ENCODE peak calls at places on chromosomes 1 and 21, in eight cellular contexts. I, M, A, K, Z, F, O and W are unnamed samples.
A peak's percentile ranks its signal among the peaks of the same experiment; 100 is the strongest.

GRCh38 chr1:178341218-178341956 is 155.4 kb downstream of the CLEC20A start:
- DNase-seq in I (peak; percentile 98), M (no peak), A (peak; percentile 95), K (no peak), Z (peak; percentile 72), F (peak; percentile 11), O (peak; percentile 79), W (peak; percentile 82)

GRCh38 chr1:169484683-169485426 is 889 bp downstream of the SLC19A2 start:
- DNase-seq in I (peak; percentile 34), M (peak; percentile 70), A (peak; percentile 66), K (no peak), Z (peak; percentile 63), F (peak; percentile 44), O (peak; percentile 43), W (peak; percentile 57)

GRCh38 chr1:156172696-156173470 is 19.5 kb downstream of the SEMA4A start:
- DNase-seq in I (peak; percentile 66), M (peak; percentile 44), A (no peak), K (no peak), Z (no peak), F (peak; percentile 26), O (no peak), W (no peak)

GRCh38 chr1:89878256-89878655 is 57.4 kb downstream of the LRRC8D start:
- DNase-seq in I (no peak), M (no peak), A (no peak), K (no peak), Z (no peak), F (no peak), O (no peak), W (no peak)

GRCh38 chr1:205805082-205805711 is 7.8 kb downstream of the SLC41A1 start:
- DNase-seq in I (no peak), M (no peak), A (no peak), K (no peak), Z (no peak), F (no peak), O (peak; percentile 63), W (no peak)

GRCh38 chr1:235011064-235011598 is 117.5 kb downstream of the TOMM20 start:
- DNase-seq in I (no peak), M (no peak), A (no peak), K (peak; percentile 84), Z (no peak), F (no peak), O (no peak), W (no peak)

GRCh38 chr1:63189677-63190076 is 132.7 kb upstream of the FOXD3 start:
- DNase-seq in I (peak; percentile 95), M (no peak), A (no peak), K (no peak), Z (no peak), F (peak; percentile 14), O (no peak), W (no peak)

GRCh38 chr1:61618755-61619154 is 106.2 kb downstream of the TM2D1 start:
- DNase-seq in I (peak; percentile 45), M (no peak), A (no peak), K (no peak), Z (no peak), F (no peak), O (no peak), W (no peak)

GRCh38 chr1:210031473-210031872 is 93.5 kb downstream of the SYT14 start:
- DNase-seq in I (no peak), M (no peak), A (no peak), K (no peak), Z (no peak), F (no peak), O (no peak), W (no peak)

GRCh38 chr1:7648761-7649384 is 122.2 kb upstream of the VAMP3 start:
- DNase-seq in I (no peak), M (no peak), A (peak; percentile 85), K (no peak), Z (peak; percentile 86), F (no peak), O (peak; percentile 78), W (peak; percentile 51)

GRCh38 chr21:42609806-42610205 is 43.6 kb upstream of the PDE9A start:
- DNase-seq in I (no peak), M (no peak), A (no peak), K (peak; percentile 83), Z (no peak), F (no peak), O (no peak), W (no peak)

GRCh38 chr1:119587328-119587727 is 60.7 kb downstream of the ZNF697 start:
- DNase-seq in I (no peak), M (no peak), A (peak; percentile 44), K (no peak), Z (no peak), F (no peak), O (no peak), W (no peak)

GRCh38 chr1:17772580-17773215 is 17.6 kb downstream of the ACTL8 start:
- DNase-seq in I (no peak), M (no peak), A (no peak), K (no peak), Z (no peak), F (peak; percentile 55), O (no peak), W (no peak)
- TF ChIP-seq CTCF in I (no peak), M (no peak), A (no peak), K (no peak), Z (no peak), F (no peak), O (no peak), W (no peak)

GRCh38 chr21:32768530-32768929 is 3.0 kb downstream of the PAXBP1 start:
- DNase-seq in I (no peak), M (no peak), A (no peak), K (no peak), Z (no peak), F (no peak), O (no peak), W (no peak)
- H3K4me3 ChIP-seq in I (peak overlapping the region; percentile 83), M (no peak overlapping the region), A (no peak overlapping the region), K (peak overlapping the region; percentile 90), Z (no peak overlapping the region), F (no peak overlapping the region), O (no peak overlapping the region), W (no peak overlapping the region)

GRCh38 chr1:158053276-158053675 is 59.8 kb downstream of the KIRREL1 start:
- DNase-seq in I (no peak), M (no peak), A (no peak), K (no peak), Z (no peak), F (no peak), O (no peak), W (no peak)

GRCh38 chr1:158060001-158060400 is 66.6 kb downstream of the KIRREL1 start:
- DNase-seq in I (peak; percentile 85), M (no peak), A (no peak), K (no peak), Z (no peak), F (no peak), O (no peak), W (no peak)

GRCh38 chr1:158058339-158059025 is 65.0 kb downstream of the KIRREL1 start:
- DNase-seq in I (no peak), M (no peak), A (no peak), K (no peak), Z (no peak), F (no peak), O (no peak), W (no peak)

GRCh38 chr1:158054721-158055120 is 61.3 kb downstream of the KIRREL1 start:
- DNase-seq in I (no peak), M (no peak), A (no peak), K (no peak), Z (no peak), F (no peak), O (no peak), W (no peak)

GRCh38 chr1:158055854-158056253 is 62.4 kb downstream of the KIRREL1 start:
- DNase-seq in I (peak; percentile 39), M (no peak), A (peak; percentile 85), K (no peak), Z (no peak), F (no peak), O (no peak), W (no peak)
- TF ChIP-seq POLR2AphosphoS5 in I (no peak), M (no peak), A (peak; percentile 49), K (no peak), Z (no peak), F (no peak), O (no peak), W (no peak)

DNA sequence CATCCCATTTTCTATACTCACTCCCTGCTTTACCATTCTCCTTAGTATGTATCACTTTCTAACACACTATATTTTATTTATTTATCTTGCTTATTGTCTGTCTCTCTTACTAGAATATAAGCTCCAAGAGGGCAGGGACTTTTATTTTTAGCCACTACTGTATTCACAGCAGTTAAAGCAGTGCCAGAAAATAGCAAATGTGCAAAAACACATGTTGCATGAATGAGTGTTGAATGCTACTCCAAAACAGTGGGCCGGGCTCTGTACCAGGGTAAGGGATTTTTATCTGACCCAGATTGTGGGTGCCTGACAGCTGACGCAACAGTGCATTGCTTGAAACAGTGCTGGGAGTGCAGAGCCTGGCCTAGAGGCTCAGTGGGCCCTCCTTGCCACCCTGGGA is 24.7 kb downstream of the COL16A1 start:
- DNase-seq in I (no peak), M (no peak), A (no peak), K (no peak), Z (no peak), F (no peak), O (no peak), W (no peak)
- TF ChIP-seq CTCF in I (no peak), M (no peak), A (no peak), K (no peak), Z (no peak), F (no peak), O (no peak), W (no peak)

GRCh38 chr1:243483084-243483845 is 227.4 kb downstream of the SDCCAG8 start:
- DNase-seq in I (peak; percentile 70), M (no peak), A (no peak), K (no peak), Z (no peak), F (peak; percentile 80), O (no peak), W (no peak)
- H3K4me3 ChIP-seq in I (peak overlapping the region; percentile 61), M (no peak overlapping the region), A (peak overlapping the region; percentile 8), K (peak overlapping the region; percentile 27), Z (peak overlapping the region; percentile 39), F (no peak overlapping the region), O (peak overlapping the region; percentile 24), W (peak overlapping the region; percentile 32)

GRCh38 chr1:162670928-162671663 is 38.8 kb downstream of the DDR2 start:
- DNase-seq in I (no peak), M (no peak), A (peak; percentile 72), K (no peak), Z (no peak), F (no peak), O (no peak), W (no peak)
- TF ChIP-seq POLR2AphosphoS5 in I (no peak), M (no peak), A (no peak), K (no peak), Z (peak; percentile 20), F (no peak), O (peak; percentile 20), W (peak; percentile 30)

DNA sequence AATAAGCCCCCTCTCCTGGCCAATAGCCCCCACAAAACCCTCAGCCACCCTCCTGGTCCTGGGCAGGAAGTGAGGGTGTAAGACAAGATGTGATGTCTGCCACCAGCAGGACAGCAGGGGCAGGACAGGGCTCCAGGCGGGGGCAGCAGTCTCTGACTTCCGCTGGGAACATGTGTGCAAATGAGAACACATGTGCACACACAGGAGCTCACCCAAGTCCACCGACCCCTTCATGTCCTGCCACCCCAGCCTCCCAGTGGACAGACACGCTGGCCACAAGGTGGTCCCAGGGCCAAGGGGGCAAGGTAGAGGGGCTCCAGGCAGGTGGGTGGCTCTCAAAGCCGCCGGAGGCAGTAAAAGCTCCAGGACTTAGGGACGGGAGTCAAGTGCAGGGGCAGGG is 60.1 kb downstream of the KCNAB2 start:
- DNase-seq in I (no peak), M (no peak), A (no peak), K (no peak), Z (no peak), F (no peak), O (no peak), W (no peak)
- TF ChIP-seq CTCF in I (peak; percentile 8), M (peak; percentile 38), A (no peak), K (peak; percentile 4), Z (no peak), F (no peak), O (no peak), W (no peak)

GRCh38 chr1:218164930-218165686 is 120.0 kb upstream of the RRP15 start:
- DNase-seq in I (peak; percentile 85), M (no peak), A (peak; percentile 12), K (no peak), Z (no peak), F (peak; percentile 67), O (no peak), W (peak; percentile 7)
- H3K4me3 ChIP-seq in I (peak overlapping the region; percentile 78), M (no peak overlapping the region), A (peak overlapping the region; percentile 43), K (peak overlapping the region; percentile 22), Z (peak overlapping the region; percentile 54), F (peak overlapping the region; percentile 64), O (peak overlapping the region; percentile 47), W (peak overlapping the region; percentile 60)